ENCODE peak calls at places on chromosome 18, in six cellular contexts. V, J, O, S, E and K are unnamed samples.

GRCh38 chr18:53861185-53861584 is 363.3 kb downstream of the MBD2 start:
- DNase-seq in V (no peak), J (no peak), O (no peak), S (no peak), E (no peak), K (no peak)

GRCh38 chr18:28062446-28062845 is 114.5 kb downstream of the CDH2 start:
- DNase-seq in V (no peak), J (no peak), O (no peak), S (no peak), E (no peak), K (no peak)

GRCh38 chr18:31685097-31686082 is 1.0 kb upstream of the B4GALT6 start:
- DNase-seq in V (peak), J (no peak), O (no peak), S (peak), E (peak), K (peak)

GRCh38 chr18:14928396-14928795 is 180.4 kb downstream of the ANKRD30B start:
- DNase-seq in V (no peak), J (peak), O (peak), S (no peak), E (no peak), K (no peak)

GRCh38 chr18:55511277-55511676 is 76.7 kb downstream of the TCF4 start:
- DNase-seq in V (no peak), J (no peak), O (no peak), S (no peak), E (no peak), K (no peak)

GRCh38 chr18:32919799-32920198 is 147.0 kb upstream of the KLHL14 start:
- DNase-seq in V (peak), J (no peak), O (no peak), S (no peak), E (no peak), K (peak)

GRCh38 chr18:60549338-60549960 is 176.9 kb upstream of the MC4R start:
- DNase-seq in V (peak), J (no peak), O (no peak), S (no peak), E (no peak), K (peak)

GRCh38 chr18:6120820-6121279 is 225.5 kb upstream of the TMEM200C start:
- DNase-seq in V (no peak), J (no peak), O (no peak), S (no peak), E (no peak), K (no peak)

GRCh38 chr18:53426656-53427055 is 797.8 kb downstream of the MBD2 start:
- DNase-seq in V (no peak), J (no peak), O (no peak), S (no peak), E (no peak), K (no peak)

GRCh38 chr18:61216086-61216485 is 117.1 kb upstream of the CDH20 start:
- DNase-seq in V (no peak), J (no peak), O (no peak), S (no peak), E (no peak), K (no peak)

GRCh38 chr18:12308386-12309100 is 502 bp downstream of the TUBB6 start:
- DNase-seq in V (peak), J (peak), O (peak), S (peak), E (peak), K (peak)
- TF ChIP-seq POLR2A in V (no peak), J (no peak), O (peak), S (peak), E (peak), K (peak)

GRCh38 chr18:74275736-74276135 is 16.0 kb downstream of the CYB5A start:
- DNase-seq in V (no peak), J (peak), O (no peak), S (no peak), E (no peak), K (no peak)
- TF ChIP-seq POLR2A in V (no peak), J (no peak), O (no peak), S (no peak), E (no peak), K (no peak)

GRCh38 chr18:809985-810642 is 1.9 kb downstream of the YES1 start:
- DNase-seq in V (no peak), J (no peak), O (no peak), S (no peak), E (no peak), K (no peak)

GRCh38 chr18:813405-814071 is 1.5 kb upstream of the YES1 start:
- DNase-seq in V (no peak), J (no peak), O (no peak), S (no peak), E (no peak), K (peak)

GRCh38 chr18:812673-813404 is 797 bp upstream of the YES1 start:
- DNase-seq in V (peak), J (peak), O (peak), S (peak), E (peak), K (peak)

GRCh38 chr18:811192-812122 is 585 bp downstream of the YES1 start:
- DNase-seq in V (no peak), J (peak), O (peak), S (peak), E (peak), K (peak)

GRCh38 chr18:812123-812672 is at the start of gene YES1:
- DNase-seq in V (peak), J (peak), O (no peak), S (peak), E (peak), K (peak)
- TF ChIP-seq POLR2A in V (peak), J (no peak), O (peak), S (peak), E (peak), K (no peak)

DNA sequence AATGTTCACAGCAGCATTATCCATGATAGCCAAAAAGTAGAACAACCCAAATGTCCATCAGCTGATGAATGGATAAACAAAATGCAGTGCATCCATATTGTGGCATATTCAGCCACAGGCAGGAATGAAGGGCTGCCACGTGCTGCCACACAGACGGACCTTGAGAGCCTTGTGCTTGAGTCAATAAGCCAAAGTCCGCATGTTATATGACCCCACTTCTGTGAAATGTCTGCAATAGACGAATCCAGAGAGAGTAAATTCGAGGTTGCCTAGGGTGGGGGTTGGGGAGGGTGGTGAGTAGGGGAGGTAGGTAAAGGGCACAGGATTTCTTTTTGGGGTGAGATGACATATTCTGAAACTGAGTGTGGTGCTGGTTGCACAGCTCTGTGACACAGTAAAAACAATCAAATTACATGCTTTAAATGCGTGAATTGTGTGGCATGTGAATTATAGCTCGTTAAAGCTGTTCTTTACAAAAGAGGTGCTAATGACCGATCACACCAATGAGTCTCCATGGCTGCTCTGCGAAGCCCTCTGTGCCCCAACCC is 38.9 kb upstream of the LDLRAD4 start:
- DNase-seq in V (no peak), J (no peak), O (no peak), S (no peak), E (peak), K (no peak)
- TF ChIP-seq POLR2A in V (no peak), J (no peak), O (no peak), S (no peak), E (peak), K (no peak)

DNA sequence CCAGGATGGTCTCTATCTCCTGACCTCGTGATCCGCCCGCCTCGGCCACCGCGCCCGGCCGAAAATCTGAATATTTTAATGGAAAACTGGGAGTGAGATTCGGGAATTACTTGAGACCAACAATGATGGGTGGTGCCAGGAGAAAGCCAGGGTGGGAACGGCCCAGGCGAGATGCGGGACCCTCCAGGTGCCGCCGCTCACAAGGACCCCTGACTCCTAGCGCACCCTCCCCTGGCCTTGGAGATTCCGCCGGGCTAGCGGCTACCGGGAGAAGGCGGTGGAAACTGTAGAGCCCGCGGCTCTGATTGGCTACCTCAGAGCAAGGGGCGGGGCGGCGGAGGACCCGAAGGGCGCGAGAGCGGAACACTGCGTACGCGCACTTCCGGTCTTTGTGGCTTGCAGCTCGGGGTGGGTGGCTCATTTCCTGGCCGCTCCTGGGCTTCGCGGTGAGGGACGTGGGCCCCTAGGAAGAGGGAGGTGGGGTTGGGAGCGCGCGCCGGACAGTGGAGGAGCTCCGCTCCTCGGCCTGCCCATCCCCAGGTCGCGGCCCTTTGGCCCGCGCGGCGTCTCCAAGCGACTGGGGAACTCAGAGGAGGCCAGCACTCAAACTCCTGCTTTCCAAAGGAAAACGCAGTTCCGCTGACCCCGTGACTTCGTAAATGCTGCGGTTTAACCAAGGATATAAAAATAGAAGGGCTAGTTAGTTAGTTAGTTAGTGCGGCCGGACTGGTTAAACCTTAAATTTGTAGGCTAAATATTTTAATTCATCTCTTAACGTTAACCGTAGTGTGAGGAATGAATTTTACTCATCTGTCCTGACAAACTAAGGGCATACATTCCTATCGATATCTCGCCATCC is at the start of gene ZNF397:
- DNase-seq in V (peak), J (peak), O (peak), S (peak), E (peak), K (peak)
- TF ChIP-seq POLR2A in V (peak), J (no peak), O (peak), S (peak), E (peak), K (peak)

GRCh38 chr18:7616661-7617060 is 49.5 kb downstream of the PTPRM start:
- DNase-seq in V (no peak), J (no peak), O (no peak), S (peak), E (peak), K (no peak)
- TF ChIP-seq POLR2A in V (no peak), J (no peak), O (no peak), S (no peak), E (no peak), K (no peak)

GRCh38 chr18:10519366-10519765 is 6.5 kb upstream of the NAPG start:
- DNase-seq in V (no peak), J (peak), O (no peak), S (no peak), E (no peak), K (no peak)
- TF ChIP-seq POLR2A in V (no peak), J (no peak), O (no peak), S (no peak), E (no peak), K (no peak)

DNA sequence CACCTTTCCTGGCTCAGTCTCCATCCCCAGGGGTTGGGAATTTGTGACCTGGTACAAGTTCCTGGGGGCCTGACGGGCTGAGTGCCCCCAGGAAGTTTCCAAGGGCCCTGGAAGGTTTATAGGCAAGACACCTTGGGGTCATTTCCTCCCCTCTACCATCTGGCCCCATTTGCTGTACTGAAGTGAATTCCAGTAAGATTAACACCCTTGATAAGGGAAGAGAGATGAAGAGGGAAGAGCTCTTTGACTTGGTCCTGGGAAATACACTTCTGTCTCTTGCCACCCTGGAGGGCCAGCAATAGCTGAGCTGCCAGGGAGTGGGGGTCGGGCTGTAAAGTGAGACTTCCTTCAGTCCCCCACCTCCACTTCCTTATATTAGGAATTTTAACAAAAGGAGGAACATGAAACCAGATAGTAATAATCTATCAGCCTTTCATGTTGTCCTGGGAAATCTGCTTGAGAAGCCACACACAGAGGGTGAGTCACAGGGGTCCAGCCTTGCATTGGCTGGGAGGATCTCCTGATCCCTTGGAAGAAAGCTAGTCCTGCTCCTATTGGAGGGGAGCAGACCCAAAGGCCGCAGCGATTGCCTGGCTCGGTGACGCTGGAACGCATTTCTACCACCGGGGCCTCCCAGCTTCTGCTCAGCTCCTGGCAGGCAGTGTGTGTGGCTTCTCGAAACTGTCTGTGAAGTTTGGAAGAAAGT is 87.4 kb downstream of the ACAA2 start:
- DNase-seq in V (peak), J (peak), O (peak), S (peak), E (no peak), K (no peak)
- TF ChIP-seq POLR2A in V (no peak), J (no peak), O (no peak), S (no peak), E (no peak), K (no peak)

GRCh38 chr18:36711014-36711725 is 117.6 kb downstream of the TPGS2 start:
- DNase-seq in V (no peak), J (no peak), O (no peak), S (no peak), E (no peak), K (no peak)
- TF ChIP-seq POLR2A in V (no peak), J (no peak), O (no peak), S (no peak), E (no peak), K (no peak)

GRCh38 chr18:46097853-46098615 is at the start of gene ATP5F1A:
- DNase-seq in V (peak), J (peak), O (peak), S (peak), E (peak), K (peak)
- TF ChIP-seq POLR2A in V (peak), J (no peak), O (peak), S (peak), E (peak), K (peak)